ENCODE peak calls at places on chromosomes 16 and 17, in eight cellular contexts. E, F, A, N, Q, V, R and K are unnamed samples.

GRCh38 chr17:8067806-8068205 is 19.7 kb downstream of the ALOX12B start:
- DNase-seq in Q (no peak), N (no peak), R (no peak), F (no peak), A (no peak), E (no peak), V (no peak), K (no peak)

GRCh38 chr16:56368545-56368944 is 56.8 kb downstream of the AMFR start:
- DNase-seq in E (no peak), R (no peak), A (no peak), F (no peak), N (no peak), Q (no peak), V (no peak), K (no peak)

GRCh38 chr16:49529646-49530045 is 156.0 kb downstream of the C16orf78 start:
- DNase-seq in N (no peak), F (no peak), A (no peak), R (no peak), V (no peak), E (no peak), Q (no peak), K (no peak)

GRCh38 chr16:72821551-72821950 is 226.4 kb downstream of the ZFHX3 start:
- DNase-seq in R (no peak), V (no peak), F (no peak), Q (no peak), N (no peak), A (no peak), E (no peak), K (no peak)

GRCh38 chr17:78839762-78840529 is 668 bp downstream of the USP36 start:
- DNase-seq in F (peak), N (peak), V (peak), E (peak), Q (no peak), R (peak), A (no peak), K (peak)

GRCh38 chr17:19978206-19978802 is 676 bp upstream of the AKAP10 start:
- DNase-seq in R (no peak), V (peak), N (peak), Q (no peak), E (no peak), A (no peak), F (no peak), K (no peak)

GRCh38 chr16:46884513-46885293 is 541 bp downstream of the GPT2 start:
- DNase-seq in A (no peak), N (peak), E (no peak), Q (peak), R (peak), F (peak), V (peak), K (peak)

GRCh38 chr16:4558026-4558425 is 1.9 kb downstream of the C16orf96 start:
- DNase-seq in A (no peak), F (no peak), Q (no peak), R (no peak), V (no peak), N (no peak), E (no peak), K (no peak)

GRCh38 chr17:48576479-48577309 is 1.5 kb downstream of the HOXB4 start:
- DNase-seq in E (no peak), F (peak), Q (no peak), V (no peak), N (no peak), A (no peak), R (no peak), K (no peak)

GRCh38 chr16:88455610-88456355 is 2.7 kb downstream of the ZFPM1 start:
- DNase-seq in A (no peak), F (peak), R (peak), N (peak), V (peak), Q (no peak), E (no peak), K (no peak)

GRCh38 chr17:62800580-62800979 is 7.5 kb downstream of the MARCHF10 start:
- DNase-seq in R (no peak), V (no peak), F (no peak), E (no peak), N (no peak), A (no peak), Q (no peak), K (no peak)

GRCh38 chr17:32626371-32626770 is 139.6 kb downstream of the CDK5R1 start:
- DNase-seq in A (no peak), N (no peak), Q (no peak), R (no peak), F (no peak), V (no peak), E (no peak), K (peak)

GRCh38 chr17:13244511-13244910 is 226.7 kb upstream of the ELAC2 start:
- DNase-seq in R (no peak), N (no peak), A (no peak), V (no peak), Q (no peak), F (peak), E (no peak), K (no peak)

GRCh38 chr17:66401364-66401763 is 99.0 kb downstream of the PRKCA start:
- DNase-seq in N (no peak), Q (no peak), R (no peak), V (no peak), A (no peak), F (no peak), E (no peak), K (no peak)

GRCh38 chr16:66521951-66522771 is 27.8 kb downstream of the TK2 start:
- DNase-seq in A (no peak), F (peak), Q (no peak), N (peak), E (peak), V (no peak), R (no peak), K (peak)

GRCh38 chr17:6627019-6627418 is 13.5 kb downstream of the KIAA0753 start:
- DNase-seq in E (peak), A (no peak), R (no peak), Q (no peak), F (peak), N (no peak), V (no peak), K (no peak)

GRCh38 chr17:76382305-76382802 is 2.1 kb upstream of the SPHK1 start:
- DNase-seq in V (no peak), Q (no peak), R (peak), F (peak), N (peak), E (no peak), A (no peak), K (peak)

GRCh38 chr17:35568561-35568960 is 7.9 kb upstream of the SLFN14 start:
- DNase-seq in A (no peak), Q (no peak), R (no peak), N (peak), E (peak), V (no peak), F (peak), K (peak)

GRCh38 chr17:44206825-44207155 is 7.1 kb upstream of the ATXN7L3 start:
- DNase-seq in N (no peak), V (no peak), R (no peak), E (no peak), Q (no peak), A (no peak), F (no peak), K (no peak)

GRCh38 chr16:10641953-10642949 is 52.5 kb downstream of the TEKT5 start:
- DNase-seq in R (no peak), A (no peak), F (no peak), Q (no peak), V (no peak), E (no peak), N (no peak), K (no peak)

GRCh38 chr17:4951486-4951885 is 567 bp downstream of the ENO3 start:
- DNase-seq in V (no peak), R (no peak), A (no peak), F (no peak), E (no peak), Q (no peak), N (no peak), K (no peak)

GRCh38 chr16:3282103-3282746 is 1.1 kb upstream of the ZNF263 start:
- DNase-seq in V (no peak), R (peak), N (no peak), E (no peak), F (peak), A (no peak), Q (no peak), K (peak)